ENCODE peak calls at places on chromosomes 6 and 20, in ten cellular contexts. One of them, this sample, is unnamed.

GRCh38 chr20:1214838-1215261 is 11.0 kb upstream of the RAD21L1 start:
- DNase-seq in glutamatergic neuron: no peak
- DNase-seq in DMS153: no peak
- DNase-seq in esophagus muscularis mucosa: no peak
- DNase-seq in GM06990: no peak
- DNase-seq in activated T-cell treated with anti-CD3 and anti-CD28 coated beads for 1 hour: no peak
- DNase-seq in hypothalamus: no peak
- DNase-seq in EL: no peak
- DNase-seq in renal cortical epithelial cell: no peak
- DNase-seq in HCT116: no peak
- DNase-seq in this sample: no peak

GRCh38 chr6:148999921-149000589 is 253.2 kb downstream of the UST start:
- DNase-seq in DMS153: no peak
- DNase-seq in esophagus muscularis mucosa: peak; percentile 90
- DNase-seq in activated T-cell treated with anti-CD3 and anti-CD28 coated beads for 1 hour: no peak
- DNase-seq in glutamatergic neuron: no peak
- DNase-seq in GM06990: no peak
- DNase-seq in renal cortical epithelial cell: peak; percentile 86
- DNase-seq in EL: peak; percentile 93
- DNase-seq in hypothalamus: no peak
- DNase-seq in HCT116: no peak
- DNase-seq in this sample: no peak

GRCh38 chr6:84227044-84227433 is 404 bp downstream of the CEP162 start:
- DNase-seq in glutamatergic neuron: no peak
- DNase-seq in GM06990: no peak
- DNase-seq in EL: no peak
- DNase-seq in HCT116: no peak
- DNase-seq in hypothalamus: no peak
- DNase-seq in activated T-cell treated with anti-CD3 and anti-CD28 coated beads for 1 hour: no peak
- DNase-seq in DMS153: no peak
- DNase-seq in renal cortical epithelial cell: no peak
- DNase-seq in esophagus muscularis mucosa: no peak
- DNase-seq in this sample: no peak

GRCh38 chr20:35443003-35443402 is 5.0 kb upstream of the GDF5 start:
- DNase-seq in hypothalamus: no peak
- DNase-seq in glutamatergic neuron: no peak
- DNase-seq in esophagus muscularis mucosa: no peak
- DNase-seq in GM06990: no peak
- DNase-seq in DMS153: no peak
- DNase-seq in renal cortical epithelial cell: peak; percentile 10
- DNase-seq in HCT116: no peak
- DNase-seq in activated T-cell treated with anti-CD3 and anti-CD28 coated beads for 1 hour: no peak
- DNase-seq in EL: peak; percentile 93
- DNase-seq in this sample: no peak

GRCh38 chr6:33744895-33745546 is 1.7 kb downstream of the IP6K3 start:
- DNase-seq in renal cortical epithelial cell: peak; percentile 46
- DNase-seq in EL: peak; percentile 16
- DNase-seq in hypothalamus: no peak
- DNase-seq in DMS153: peak; percentile 80
- DNase-seq in glutamatergic neuron: no peak
- DNase-seq in activated T-cell treated with anti-CD3 and anti-CD28 coated beads for 1 hour: no peak
- DNase-seq in GM06990: no peak
- DNase-seq in HCT116: no peak
- DNase-seq in esophagus muscularis mucosa: no peak
- DNase-seq in this sample: no peak

GRCh38 chr6:119476554-119476953 is 127.0 kb upstream of the MAN1A1 start:
- DNase-seq in renal cortical epithelial cell: no peak
- DNase-seq in DMS153: no peak
- DNase-seq in esophagus muscularis mucosa: no peak
- DNase-seq in HCT116: no peak
- DNase-seq in glutamatergic neuron: no peak
- DNase-seq in activated T-cell treated with anti-CD3 and anti-CD28 coated beads for 1 hour: no peak
- DNase-seq in hypothalamus: no peak
- DNase-seq in GM06990: peak; percentile 11
- DNase-seq in EL: no peak
- DNase-seq in this sample: no peak

GRCh38 chr6:160215232-160215631 is 43.4 kb downstream of the SLC22A2 start:
- DNase-seq in activated T-cell treated with anti-CD3 and anti-CD28 coated beads for 1 hour: no peak
- DNase-seq in EL: peak; percentile 14
- DNase-seq in HCT116: no peak
- DNase-seq in hypothalamus: no peak
- DNase-seq in GM06990: no peak
- DNase-seq in glutamatergic neuron: no peak
- DNase-seq in renal cortical epithelial cell: peak; percentile 59
- DNase-seq in DMS153: no peak
- DNase-seq in esophagus muscularis mucosa: no peak
- DNase-seq in this sample: no peak

GRCh38 chr6:6654599-6655575 is 66.4 kb downstream of the LY86 start:
- DNase-seq in DMS153: no peak
- DNase-seq in EL: no peak
- DNase-seq in esophagus muscularis mucosa: no peak
- DNase-seq in glutamatergic neuron: no peak
- DNase-seq in activated T-cell treated with anti-CD3 and anti-CD28 coated beads for 1 hour: no peak
- DNase-seq in HCT116: no peak
- DNase-seq in renal cortical epithelial cell: peak; percentile 32
- DNase-seq in hypothalamus: no peak
- DNase-seq in GM06990: no peak
- DNase-seq in this sample: no peak

GRCh38 chr20:63127700-63128364 is 88.1 kb downstream of the YTHDF1 start:
- DNase-seq in GM06990: no peak
- DNase-seq in HCT116: no peak
- DNase-seq in DMS153: no peak
- DNase-seq in EL: no peak
- DNase-seq in renal cortical epithelial cell: no peak
- DNase-seq in esophagus muscularis mucosa: no peak
- DNase-seq in activated T-cell treated with anti-CD3 and anti-CD28 coated beads for 1 hour: no peak
- DNase-seq in hypothalamus: no peak
- DNase-seq in glutamatergic neuron: no peak
- DNase-seq in this sample: peak; percentile 72

GRCh38 chr6:37618916-37619605 is 78.6 kb downstream of the MDGA1 start:
- DNase-seq in activated T-cell treated with anti-CD3 and anti-CD28 coated beads for 1 hour: no peak
- DNase-seq in hypothalamus: no peak
- DNase-seq in EL: no peak
- DNase-seq in renal cortical epithelial cell: no peak
- DNase-seq in DMS153: no peak
- DNase-seq in GM06990: no peak
- DNase-seq in HCT116: no peak
- DNase-seq in glutamatergic neuron: no peak
- DNase-seq in esophagus muscularis mucosa: no peak
- DNase-seq in this sample: no peak

GRCh38 chr20:22807646-22808045 is 223.3 kb upstream of the FOXA2 start:
- DNase-seq in renal cortical epithelial cell: no peak
- DNase-seq in EL: no peak
- DNase-seq in hypothalamus: no peak
- DNase-seq in glutamatergic neuron: no peak
- DNase-seq in DMS153: no peak
- DNase-seq in activated T-cell treated with anti-CD3 and anti-CD28 coated beads for 1 hour: no peak
- DNase-seq in esophagus muscularis mucosa: no peak
- DNase-seq in HCT116: peak; percentile 40
- DNase-seq in GM06990: no peak
- DNase-seq in this sample: peak; percentile 32

GRCh38 chr20:2364014-2364413 is 16.7 kb upstream of the TGM6 start:
- DNase-seq in activated T-cell treated with anti-CD3 and anti-CD28 coated beads for 1 hour: no peak
- DNase-seq in EL: no peak
- DNase-seq in DMS153: no peak
- DNase-seq in glutamatergic neuron: no peak
- DNase-seq in HCT116: no peak
- DNase-seq in GM06990: no peak
- DNase-seq in hypothalamus: no peak
- DNase-seq in esophagus muscularis mucosa: no peak
- DNase-seq in renal cortical epithelial cell: no peak
- DNase-seq in this sample: no peak